ENCODE peak calls at places on chromosomes 13 and 19, in ten cellular contexts. L is thoracic aorta; W is COR-L47; B is NCI-H1436; G is stomach; H is psoas muscle; U is stimulated activated CD4-positive, alpha-beta T cell treated with anti-CD3 and anti-CD28 coated beads, Interleukin-2, amount 100 ng/mL, for 24 hours; O is B cell; A is NCI-H1694 treated with DMSO at 0.1 percent for 48 hours; C is heart right ventricle. E is an unnamed sample.
A peak's percentile ranks its signal among the peaks of the same experiment; 100 is the strongest.

GRCh38 chr19:53583181-53583580 is 45.2 kb downstream of the ZNF331 start:
- DNase-seq in L (no peak), W (no peak), B (no peak), G (no peak), H (no peak), U (no peak), O (no peak), A (no peak), C (no peak), E (no peak)

GRCh38 chr13:31053098-31053497 is 108.6 kb downstream of the HSPH1 start:
- DNase-seq in L (no peak), W (no peak), B (no peak), G (no peak), H (peak; percentile 61), U (no peak), O (no peak), A (no peak), C (peak; percentile 21), E (no peak)

GRCh38 chr19:3880471-3881271 is at the start of gene ATCAY:
- DNase-seq in L (no peak), W (peak; percentile 84), B (peak; percentile 82), G (no peak), H (no peak), U (no peak), O (no peak), A (peak; percentile 69), C (no peak), E (no peak)

GRCh38 chr19:13817018-13817614 is 21.9 kb downstream of the ZSWIM4 start:
- DNase-seq in L (no peak), W (peak; percentile 83), B (peak; percentile 92), G (peak; percentile 74), H (no peak), U (no peak), O (no peak), A (no peak), C (no peak), E (no peak)

GRCh38 chr19:17079710-17080440 is 4.3 kb downstream of the MYO9B start:
- DNase-seq in L (peak; percentile 82), W (no peak), B (no peak), G (peak; percentile 74), H (peak; percentile 82), U (peak; percentile 78), O (peak; percentile 77), A (no peak), C (peak; percentile 76), E (peak; percentile 83)

GRCh38 chr13:72920097-72920496 is 138.2 kb downstream of the PIBF1 start:
- DNase-seq in L (no peak), W (no peak), B (no peak), G (no peak), H (peak; percentile 35), U (no peak), O (no peak), A (peak; percentile 21), C (peak; percentile 53), E (peak; percentile 27)

GRCh38 chr13:32209670-32210069 is 105.5 kb downstream of the ZAR1L start:
- DNase-seq in L (no peak), W (no peak), B (no peak), G (no peak), H (no peak), U (no peak), O (no peak), A (no peak), C (no peak), E (no peak)

GRCh38 chr13:30577381-30577780 is 40.3 kb upstream of the USPL1 start:
- DNase-seq in L (no peak), W (no peak), B (no peak), G (no peak), H (peak; percentile 22), U (peak; percentile 31), O (no peak), A (no peak), C (no peak), E (no peak)

GRCh38 chr19:39156230-39156890 is 30.8 kb downstream of the PAK4 start:
- DNase-seq in L (no peak), W (no peak), B (no peak), G (peak; percentile 42), H (no peak), U (no peak), O (no peak), A (no peak), C (no peak), E (no peak)

GRCh38 chr13:26529441-26529840 is 28.0 kb upstream of the WASF3 start:
- DNase-seq in L (no peak), W (no peak), B (no peak), G (peak; percentile 27), H (peak; percentile 31), U (peak; percentile 28), O (no peak), A (no peak), C (peak; percentile 42), E (peak; percentile 52)

GRCh38 chr19:7699422-7700127 is 2.4 kb downstream of the FCER2 start:
- DNase-seq in L (no peak), W (no peak), B (no peak), G (no peak), H (no peak), U (peak; percentile 51), O (peak; percentile 51), A (no peak), C (no peak), E (no peak)

GRCh38 chr13:113009743-113010509 is 40.9 kb downstream of the MCF2L start:
- DNase-seq in L (no peak), W (peak; percentile 65), B (no peak), G (no peak), H (no peak), U (no peak), O (no peak), A (no peak), C (no peak), E (no peak)

GRCh38 chr19:33554391-33554790 is 32.8 kb upstream of the PEPD start:
- DNase-seq in L (no peak), W (no peak), B (no peak), G (no peak), H (no peak), U (no peak), O (no peak), A (no peak), C (no peak), E (no peak)

E was measured in left cardiac atrium.